ENCODE peak calls at places on chromosomes 2 and 18, in ten cellular contexts. J is 8988T, K is fibroblast of mammary gland, V is PC-3, C is prostate gland, S is adipocyte, R is heart left ventricle, Q is cardiac muscle cell, M is lower leg skin, H is NCI-H460. X is an unnamed sample.

GRCh38 chr2:71417300-71418202 is 35.8 kb upstream of the DYSF start:
- DNase-seq in M (no peak), V (no peak), R (no peak), K (no peak), C (no peak), H (no peak), J (no peak), S (no peak), Q (peak; percentile 3), X (peak; percentile 17)

GRCh38 chr2:220279372-220279771 is 651.9 kb downstream of the SLC4A3 start:
- DNase-seq in H (no peak), V (peak; percentile 96), R (no peak), Q (no peak), C (no peak), S (peak; percentile 38), K (peak; percentile 96), J (no peak), M (no peak), X (peak; percentile 93)

GRCh38 chr2:37780097-37780676 is 108.7 kb upstream of the CDC42EP3 start:
- DNase-seq in C (no peak), Q (no peak), K (peak; percentile 52), J (no peak), H (no peak), R (no peak), M (no peak), V (peak; percentile 74), S (no peak), X (no peak)

GRCh38 chr18:6837904-6838303 is 108.4 kb downstream of the ARHGAP28 start:
- DNase-seq in R (no peak), K (no peak), V (no peak), J (no peak), H (no peak), S (peak; percentile 3), C (no peak), Q (no peak), M (no peak), X (no peak)

GRCh38 chr2:110748489-110748867 is 16.1 kb downstream of the ACOXL start:
- DNase-seq in J (no peak), S (no peak), V (peak; percentile 71), H (no peak), C (no peak), Q (no peak), M (no peak), K (no peak), R (no peak), X (peak; percentile 46)

GRCh38 chr18:10544093-10544748 is 18.4 kb downstream of the NAPG start:
- DNase-seq in M (no peak), S (no peak), H (no peak), R (peak; percentile 48), C (no peak), V (no peak), Q (no peak), J (no peak), K (peak; percentile 37), X (no peak)

GRCh38 chr2:231917280-231918088 is 8.7 kb downstream of the NPPC start:
- DNase-seq in V (no peak), R (no peak), K (no peak), J (no peak), Q (no peak), H (no peak), S (no peak), M (no peak), C (no peak), X (no peak)

GRCh38 chr2:15943378-15943851 is 3.1 kb downstream of the MYCN start:
- DNase-seq in V (no peak), C (no peak), M (no peak), J (peak; percentile 86), Q (peak; percentile 82), H (no peak), S (no peak), R (no peak), K (no peak), X (peak; percentile 8)

GRCh38 chr2:47534179-47534919 is 131.4 kb downstream of the MSH2 start:
- DNase-seq in R (peak; percentile 59), C (no peak), J (no peak), V (peak; percentile 74), Q (no peak), H (no peak), M (no peak), K (peak; percentile 93), S (peak; percentile 34), X (peak; percentile 85)

GRCh38 chr18:22983175-22983574 is 50.0 kb downstream of the RBBP8 start:
- DNase-seq in R (no peak), K (peak; percentile 71), Q (peak; percentile 29), S (peak; percentile 82), M (no peak), H (peak; percentile 22), V (peak; percentile 67), J (no peak), C (no peak), X (peak; percentile 56)

GRCh38 chr18:57898506-57899124 is 95.5 kb upstream of the ATP8B1 start:
- DNase-seq in J (no peak), K (peak; percentile 92), S (peak; percentile 61), M (no peak), R (no peak), V (peak; percentile 33), C (no peak), Q (no peak), H (no peak), X (peak; percentile 23)

GRCh38 chr2:18966131-18966530 is 376.8 kb upstream of the NT5C1B start:
- DNase-seq in K (peak; percentile 87), J (no peak), H (no peak), R (no peak), M (no peak), Q (no peak), S (no peak), V (no peak), C (no peak), X (no peak)

GRCh38 chr2:191345788-191346187 is 100.6 kb downstream of the MYO1B start:
- DNase-seq in S (peak; percentile 37), M (no peak), H (no peak), K (peak; percentile 42), J (no peak), R (no peak), Q (no peak), V (peak; percentile 50), C (no peak), X (peak; percentile 65)

GRCh38 chr2:150286730-150287362 is 200.6 kb downstream of the RND3 start:
- DNase-seq in K (no peak), V (peak; percentile 57), Q (no peak), J (no peak), H (no peak), C (no peak), S (no peak), R (no peak), M (no peak), X (no peak)

GRCh38 chr2:166338831-166339339 is 36.9 kb downstream of the SCN9A start:
- DNase-seq in V (peak; percentile 57), Q (no peak), J (no peak), S (no peak), C (no peak), K (no peak), M (no peak), R (no peak), H (no peak), X (no peak)

X was measured in kidney tubule cell.